ENCODE peak calls at places on chromosomes 6 and 20, in six cellular contexts. U is OCI-LY7, Q is T1000, F is hippocampal formation, X is T follicular helper cell, G is neural crest cell. C is an unnamed sample.

GRCh38 chr20:34110025-34111013 is 1.7 kb downstream of the EIF2S2 start:
- DNase-seq in F (no peak), G (no peak), Q (no peak), X (no peak), U (peak), C (no peak)

GRCh38 chr6:30682181-30683117 is 4.0 kb downstream of the PPP1R18 start:
- DNase-seq in F (no peak), Q (peak), X (peak), G (no peak), U (peak), C (peak)

GRCh38 chr20:16518068-16518783 is 55.0 kb downstream of the KIF16B start:
- DNase-seq in F (peak), U (peak), Q (no peak), G (peak), X (no peak), C (no peak)

GRCh38 chr20:2314759-2315439 is 19.1 kb downstream of the TGM3 start:
- DNase-seq in X (no peak), F (no peak), U (no peak), Q (peak), G (no peak), C (peak)

GRCh38 chr6:110720066-110720465 is 95.2 kb downstream of the CDK19 start:
- DNase-seq in Q (no peak), G (no peak), U (no peak), F (no peak), X (no peak), C (no peak)

GRCh38 chr6:84426002-84426705 is 198.7 kb upstream of the CEP162 start:
- DNase-seq in F (no peak), X (no peak), Q (no peak), G (no peak), U (no peak), C (no peak)

GRCh38 chr6:139378882-139379341 is 4.5 kb upstream of the CITED2 start:
- DNase-seq in Q (no peak), X (no peak), F (no peak), G (no peak), U (no peak), C (no peak)

GRCh38 chr6:151071295-151071694 is 168.5 kb upstream of the AKAP12 start:
- DNase-seq in F (no peak), G (no peak), U (no peak), X (no peak), Q (no peak), C (peak)

GRCh38 chr6:14544689-14545088 is 427.1 kb downstream of the CD83 start:
- DNase-seq in X (no peak), Q (no peak), U (peak), F (no peak), G (no peak), C (no peak)

GRCh38 chr6:29705389-29706231 is 17.6 kb upstream of the HLA-F start:
- DNase-seq in F (peak), U (peak), Q (no peak), G (no peak), X (no peak), C (peak)

GRCh38 chr20:56689318-56689717 is 60.2 kb downstream of the TFAP2C start:
- DNase-seq in Q (no peak), F (no peak), X (no peak), G (no peak), U (no peak), C (peak)

GRCh38 chr6:112986270-112986669 is 639.1 kb downstream of the RFPL4B start:
- DNase-seq in U (no peak), Q (no peak), F (no peak), G (no peak), X (no peak), C (no peak)

GRCh38 chr20:57919059-57919458 is 209.2 kb upstream of the PMEPA1 start:
- DNase-seq in U (no peak), F (no peak), Q (no peak), X (no peak), G (no peak), C (no peak)

GRCh38 chr6:139338845-139339244 is 35.6 kb downstream of the CITED2 start:
- DNase-seq in G (no peak), F (no peak), X (no peak), Q (no peak), U (no peak), C (peak)

GRCh38 chr20:13611726-13612125 is 27.0 kb downstream of the TASP1 start:
- DNase-seq in G (no peak), Q (no peak), F (no peak), U (no peak), X (no peak), C (no peak)

GRCh38 chr20:11676618-11677289 is 240.9 kb upstream of the BTBD3 start:
- DNase-seq in Q (no peak), X (no peak), U (peak), G (peak), F (peak), C (peak)

GRCh38 chr6:164085552-164086325 is 671.2 kb downstream of the QKI start:
- DNase-seq in X (no peak), U (no peak), F (peak), Q (no peak), G (peak), C (peak)

GRCh38 chr20:50462093-50462685 is 48.0 kb upstream of the PTPN1 start:
- DNase-seq in X (no peak), Q (no peak), U (no peak), G (no peak), F (no peak), C (no peak)

GRCh38 chr6:43060755-43061633 is 1.6 kb downstream of the KLC4 start:
- DNase-seq in X (no peak), G (no peak), U (no peak), Q (no peak), F (no peak), C (no peak)

GRCh38 chr20:19699132-19699971 is 58.7 kb upstream of the RIN2 start:
- DNase-seq in F (peak), X (no peak), U (no peak), G (no peak), Q (no peak), C (peak)

GRCh38 chr6:14310955-14311354 is 193.4 kb downstream of the CD83 start:
- DNase-seq in U (no peak), F (no peak), X (no peak), Q (no peak), G (no peak), C (no peak)

GRCh38 chr20:63707558-63708300 is at the start of the genes ARFRP1 and ZGPAT:
- DNase-seq in F (peak), Q (peak), X (peak), U (peak), G (peak), C (peak)

GRCh38 chr20:23205656-23206055 is 119.5 kb upstream of the CD93 start:
- DNase-seq in Q (no peak), U (no peak), X (no peak), G (no peak), F (peak), C (peak)

GRCh38 chr6:102944475-102944874 is 1551.0 kb downstream of the GRIK2 start:
- DNase-seq in F (no peak), X (no peak), U (no peak), Q (no peak), G (no peak), C (no peak)

GRCh38 chr6:155832596-155832995 is 377.0 kb upstream of the NOX3 start:
- DNase-seq in F (no peak), X (no peak), U (peak), G (no peak), Q (no peak), C (no peak)

GRCh38 chr6:42095776-42096541 is 45.6 kb downstream of the TAF8 start:
- DNase-seq in F (no peak), U (no peak), X (no peak), G (no peak), Q (no peak), C (no peak)